ENCODE peak calls at places on chromosomes 16 and 17, in nine cellular contexts. O is astrocyte of the cerebellum; G is pancreas; U is NCI-H2029; E is RPMI7951; T is LHCN-M2; N is activated naive CD8-positive, alpha-beta T cell treated with anti-CD3 and anti-CD28 coated beads, Interleukin-2, amount 50 U/mL, for 16 hours; F is fibroblast of lung; I is GM04504. V is an unnamed sample.

GRCh38 chr17:39152134-39152884 is 872 bp upstream of the PLXDC1 start:
- DNase-seq in T (no peak), G (no peak), F (no peak), O (no peak), U (no peak), N (no peak), I (no peak), E (no peak), V (no peak)

GRCh38 chr17:79838541-79839274 is 532 bp downstream of the CBX4 start:
- DNase-seq in T (peak), N (no peak), U (no peak), I (no peak), F (peak), O (no peak), E (peak), G (peak), V (no peak)

GRCh38 chr16:84786605-84787302 is 33.0 kb upstream of the CRISPLD2 start:
- DNase-seq in N (no peak), G (peak), F (no peak), O (no peak), E (no peak), T (no peak), U (peak), I (no peak), V (no peak)

GRCh38 chr16:72818286-72818845 is 229.6 kb downstream of the ZFHX3 start:
- DNase-seq in G (no peak), I (no peak), F (peak), U (no peak), N (no peak), E (no peak), T (no peak), O (peak), V (peak)

GRCh38 chr17:35291802-35292201 is 48.9 kb downstream of the SLFN5 start:
- DNase-seq in O (no peak), N (no peak), U (no peak), F (peak), G (no peak), I (peak), T (peak), E (peak), V (peak)

GRCh38 chr17:63550816-63551639 is 751 bp downstream of the DCAF7 start:
- DNase-seq in O (no peak), I (no peak), E (peak), T (peak), U (peak), F (peak), N (no peak), G (no peak), V (no peak)

GRCh38 chr16:50627419-50627818 is 53.7 kb downstream of the SNX20 start:
- DNase-seq in O (no peak), I (no peak), F (peak), T (no peak), N (no peak), G (no peak), U (no peak), E (no peak), V (peak)

GRCh38 chr16:22948603-22949368 is 134.8 kb downstream of the HS3ST2 start:
- DNase-seq in O (no peak), F (peak), T (peak), N (no peak), U (peak), I (peak), G (peak), E (peak), V (peak)

GRCh38 chr16:89065445-89065795 is 28.2 kb upstream of the ACSF3 start:
- DNase-seq in I (no peak), U (no peak), E (no peak), O (no peak), T (no peak), G (no peak), N (no peak), F (no peak), V (no peak)

GRCh38 chr17:4747847-4748246 is 8.1 kb upstream of the CXCL16 start:
- DNase-seq in N (no peak), E (peak), U (no peak), G (no peak), I (no peak), O (no peak), F (no peak), T (no peak), V (no peak)

GRCh38 chr16:88286301-88286923 is 96.3 kb upstream of the ZNF469 start:
- DNase-seq in O (no peak), I (no peak), F (no peak), E (no peak), N (no peak), T (no peak), U (no peak), G (no peak), V (no peak)

V was measured in fibroblast of the conjunctiva.